ENCODE peak calls at places on chromosomes 5 and 9, in nine cellular contexts. E is LNCaP clone FGC; Q is mesendoderm; C is A549; R is fibroblast of the conjunctiva; M is CD8-positive, alpha-beta T cell; Z is left ventricle myocardium inferior; N is NCI-H2081; S is T-helper 1 cell. K is an unnamed sample.

GRCh38 chr5:133934822-133935793 is 33.3 kb downstream of the C5orf15 start:
- DNase-seq in E (no peak), Q (no peak), C (no peak), R (no peak), M (no peak), Z (no peak), N (no peak), S (no peak), K (no peak)

GRCh38 chr9:136004712-136005111 is 43.5 kb upstream of the UBAC1 start:
- DNase-seq in E (no peak), Q (no peak), C (no peak), R (no peak), M (no peak), Z (no peak), N (no peak), S (no peak), K (no peak)

GRCh38 chr5:176844706-176845391 is 34.5 kb downstream of the UNC5A start:
- DNase-seq in E (no peak), Q (no peak), C (no peak), R (no peak), M (peak), Z (no peak), N (no peak), S (no peak), K (no peak)

GRCh38 chr9:19512432-19512831 is 103.6 kb downstream of the ACER2 start:
- DNase-seq in E (no peak), Q (no peak), C (no peak), R (no peak), M (no peak), Z (no peak), N (no peak), S (no peak), K (no peak)

GRCh38 chr5:68415177-68416085 is 199.9 kb downstream of the PIK3R1 start:
- DNase-seq in E (peak), Q (peak), C (no peak), R (no peak), M (no peak), Z (no peak), N (no peak), S (no peak), K (no peak)

GRCh38 chr9:35115680-35116538 is at the start of gene ATOSB:
- DNase-seq in E (peak), Q (peak), C (peak), R (peak), M (peak), Z (peak), N (peak), S (peak), K (peak)

GRCh38 chr5:167947312-167947711 is 344.1 kb upstream of the WWC1 start:
- DNase-seq in E (no peak), Q (no peak), C (no peak), R (no peak), M (no peak), Z (no peak), N (no peak), S (no peak), K (no peak)

GRCh38 chr5:180289966-180290365 is 1.9 kb downstream of the MAPK9 start:
- DNase-seq in E (no peak), Q (no peak), C (no peak), R (no peak), M (no peak), Z (no peak), N (no peak), S (no peak), K (no peak)

GRCh38 chr9:32906213-32906612 is 95.2 kb downstream of the APTX start:
- DNase-seq in E (no peak), Q (no peak), C (no peak), R (no peak), M (no peak), Z (no peak), N (no peak), S (no peak), K (no peak)

GRCh38 chr9:34869390-34869789 is 88.7 kb upstream of the PHF24 start:
- DNase-seq in E (peak), Q (peak), C (peak), R (no peak), M (no peak), Z (no peak), N (no peak), S (no peak), K (no peak)

GRCh38 chr5:78527054-78527884 is 121.3 kb downstream of the LHFPL2 start:
- DNase-seq in E (no peak), Q (peak), C (peak), R (peak), M (no peak), Z (peak), N (no peak), S (no peak), K (no peak)

GRCh38 chr9:134818000-134818568 is 62.5 kb upstream of the FCN2 start:
- DNase-seq in E (no peak), Q (no peak), C (no peak), R (no peak), M (no peak), Z (no peak), N (no peak), S (no peak), K (no peak)

GRCh38 chr9:105912868-105913516 is 218.7 kb downstream of the TMEM38B start:
- DNase-seq in E (no peak), Q (peak), C (peak), R (no peak), M (no peak), Z (no peak), N (no peak), S (no peak), K (no peak)

GRCh38 chr5:103918668-103919367 is 356.2 kb upstream of the NUDT12 start:
- DNase-seq in E (no peak), Q (peak), C (no peak), R (peak), M (no peak), Z (no peak), N (no peak), S (no peak), K (no peak)

GRCh38 chr5:308672-309271 is 12.7 kb upstream of the AHRR start:
- DNase-seq in E (no peak), Q (no peak), C (no peak), R (no peak), M (no peak), Z (no peak), N (no peak), S (no peak), K (no peak)

GRCh38 chr5:147906326-147907095 is at the start of gene C5orf46:
- DNase-seq in E (no peak), Q (no peak), C (no peak), R (no peak), M (no peak), Z (no peak), N (no peak), S (no peak), K (no peak)

GRCh38 chr5:113989913-113990305 is 372.0 kb upstream of the KCNN2 start:
- DNase-seq in E (no peak), Q (no peak), C (no peak), R (no peak), M (no peak), Z (no peak), N (no peak), S (no peak), K (no peak)

GRCh38 chr5:134549714-134550113 is 24.2 kb downstream of the JADE2 start:
- DNase-seq in E (no peak), Q (no peak), C (no peak), R (peak), M (no peak), Z (no peak), N (no peak), S (no peak), K (no peak)

GRCh38 chr5:134857401-134857800 is 11.6 kb downstream of the C5orf24 start:
- DNase-seq in E (no peak), Q (no peak), C (no peak), R (no peak), M (no peak), Z (no peak), N (no peak), S (no peak), K (no peak)

GRCh38 chr9:85723220-85723619 is 18.5 kb downstream of the AGTPBP1 start:
- DNase-seq in E (no peak), Q (peak), C (no peak), R (no peak), M (peak), Z (peak), N (no peak), S (peak), K (no peak)

GRCh38 chr9:27539479-27540441 is 10.1 kb upstream of the MOB3B start:
- DNase-seq in E (no peak), Q (no peak), C (peak), R (peak), M (no peak), Z (no peak), N (no peak), S (no peak), K (peak)

GRCh38 chr5:29950416-29951145 is 1242.9 kb upstream of the CDH6 start:
- DNase-seq in E (no peak), Q (no peak), C (no peak), R (no peak), M (no peak), Z (no peak), N (peak), S (no peak), K (no peak)

GRCh38 chr5:137040641-137041340 is 458.3 kb downstream of the SPOCK1 start:
- DNase-seq in E (no peak), Q (no peak), C (no peak), R (no peak), M (no peak), Z (no peak), N (no peak), S (no peak), K (no peak)

GRCh38 chr9:37096628-37097027 is 23.7 kb upstream of the ZCCHC7 start:
- DNase-seq in E (no peak), Q (no peak), C (no peak), R (no peak), M (no peak), Z (no peak), N (no peak), S (no peak), K (no peak)

GRCh38 chr9:5838884-5839571 is 6.1 kb upstream of the ERMP1 start:
- DNase-seq in E (no peak), Q (peak), C (peak), R (no peak), M (no peak), Z (no peak), N (peak), S (no peak), K (peak)

GRCh38 chr5:59744531-59744992 is 149.0 kb downstream of the PDE4D start:
- DNase-seq in E (no peak), Q (no peak), C (peak), R (peak), M (no peak), Z (no peak), N (peak), S (no peak), K (no peak)

GRCh38 chr5:33489481-33490067 is 48.8 kb downstream of the TARS1 start:
- DNase-seq in E (no peak), Q (no peak), C (no peak), R (no peak), M (no peak), Z (no peak), N (no peak), S (no peak), K (no peak)

GRCh38 chr5:135243194-135244191 is 155.5 kb downstream of the MACROH2A1 start:
- DNase-seq in E (no peak), Q (no peak), C (no peak), R (no peak), M (no peak), Z (peak), N (no peak), S (no peak), K (no peak)